ENCODE peak calls at places on chromosome 21, in six cellular contexts. One of them, this sample, is unnamed.

GRCh38 chr21:23853796-23854379 is 1753.4 kb downstream of the MRPL39 start:
- DNase-seq in adipocyte: peak; percentile 74
- DNase-seq in sigmoid colon: no peak
- DNase-seq in body of pancreas: no peak
- DNase-seq in H54: no peak
- DNase-seq in hepatocyte: peak; percentile 19
- DNase-seq in this sample: no peak

GRCh38 chr21:36402339-36402738 is 17.1 kb downstream of the CHAF1B start:
- DNase-seq in sigmoid colon: no peak
- DNase-seq in hepatocyte: no peak
- DNase-seq in H54: no peak
- DNase-seq in body of pancreas: no peak
- DNase-seq in adipocyte: no peak
- DNase-seq in this sample: no peak

GRCh38 chr21:45323487-45324380 is 36.0 kb upstream of the POFUT2 start:
- DNase-seq in sigmoid colon: peak; percentile 62
- DNase-seq in H54: no peak
- DNase-seq in adipocyte: no peak
- DNase-seq in hepatocyte: no peak
- DNase-seq in body of pancreas: peak; percentile 41
- DNase-seq in this sample: no peak

GRCh38 chr21:33761104-33762036 is 119.1 kb downstream of the ITSN1 start:
- DNase-seq in hepatocyte: peak; percentile 79
- DNase-seq in body of pancreas: no peak
- DNase-seq in H54: peak; percentile 77
- DNase-seq in sigmoid colon: no peak
- DNase-seq in adipocyte: peak; percentile 94
- DNase-seq in this sample: no peak

GRCh38 chr21:14707265-14708020 is 161.3 kb upstream of the SAMSN1 start:
- DNase-seq in body of pancreas: no peak
- DNase-seq in H54: no peak
- DNase-seq in sigmoid colon: no peak
- DNase-seq in hepatocyte: no peak
- DNase-seq in adipocyte: no peak
- DNase-seq in this sample: no peak

GRCh38 chr21:42579456-42580075 is 65.9 kb downstream of the SLC37A1 start:
- DNase-seq in hepatocyte: no peak
- DNase-seq in sigmoid colon: peak; percentile 63
- DNase-seq in H54: no peak
- DNase-seq in body of pancreas: no peak
- DNase-seq in adipocyte: no peak
- DNase-seq in this sample: no peak

GRCh38 chr21:45997495-45998275 is 16.1 kb downstream of the COL6A1 start:
- DNase-seq in sigmoid colon: peak; percentile 66
- DNase-seq in adipocyte: no peak
- DNase-seq in H54: no peak
- DNase-seq in body of pancreas: peak; percentile 9
- DNase-seq in hepatocyte: no peak
- DNase-seq in this sample: no peak

GRCh38 chr21:16942703-16943102 is 570.1 kb upstream of the CXADR start:
- DNase-seq in sigmoid colon: no peak
- DNase-seq in adipocyte: peak; percentile 18
- DNase-seq in hepatocyte: peak; percentile 42
- DNase-seq in H54: no peak
- DNase-seq in body of pancreas: no peak
- DNase-seq in this sample: no peak

GRCh38 chr21:38474124-38474523 is 24.2 kb downstream of the ERG start:
- DNase-seq in body of pancreas: no peak
- DNase-seq in adipocyte: no peak
- DNase-seq in H54: no peak
- DNase-seq in hepatocyte: no peak
- DNase-seq in sigmoid colon: no peak
- DNase-seq in this sample: no peak

GRCh38 chr21:46427516-46427915 is 31.2 kb upstream of the DIP2A start:
- DNase-seq in hepatocyte: no peak
- DNase-seq in adipocyte: no peak
- DNase-seq in body of pancreas: no peak
- DNase-seq in H54: no peak
- DNase-seq in sigmoid colon: no peak
- DNase-seq in this sample: no peak

GRCh38 chr21:40706806-40707205 is 140.2 kb downstream of the DSCAM start:
- DNase-seq in body of pancreas: no peak
- DNase-seq in adipocyte: peak; percentile 47
- DNase-seq in H54: no peak
- DNase-seq in sigmoid colon: no peak
- DNase-seq in hepatocyte: no peak
- DNase-seq in this sample: no peak

GRCh38 chr21:43282358-43283120 is 113.7 kb downstream of the CRYAA start:
- DNase-seq in body of pancreas: no peak
- DNase-seq in H54: no peak
- DNase-seq in hepatocyte: no peak
- DNase-seq in adipocyte: no peak
- DNase-seq in sigmoid colon: no peak
- DNase-seq in this sample: no peak

GRCh38 chr21:17660449-17660848 is 47.7 kb upstream of the BTG3 start:
- DNase-seq in hepatocyte: peak; percentile 17
- DNase-seq in body of pancreas: no peak
- DNase-seq in H54: no peak
- DNase-seq in sigmoid colon: no peak
- DNase-seq in adipocyte: peak; percentile 67
- DNase-seq in this sample: no peak

GRCh38 chr21:45309069-45309521 is 21.4 kb upstream of the POFUT2 start:
- DNase-seq in adipocyte: peak; percentile 59
- DNase-seq in hepatocyte: peak; percentile 76
- DNase-seq in H54: peak; percentile 84
- DNase-seq in sigmoid colon: peak; percentile 89
- DNase-seq in body of pancreas: peak; percentile 63
- DNase-seq in this sample: no peak

GRCh38 chr21:38440746-38441145 is 57.5 kb downstream of the ERG start:
- DNase-seq in hepatocyte: peak; percentile 42
- DNase-seq in sigmoid colon: no peak
- DNase-seq in body of pancreas: no peak
- DNase-seq in adipocyte: peak; percentile 63
- DNase-seq in H54: peak; percentile 51
- DNase-seq in this sample: no peak

GRCh38 chr21:38272215-38272614 is 15.4 kb downstream of the KCNJ15 start:
- DNase-seq in adipocyte: no peak
- DNase-seq in body of pancreas: no peak
- DNase-seq in sigmoid colon: no peak
- DNase-seq in H54: no peak
- DNase-seq in hepatocyte: no peak
- DNase-seq in this sample: no peak

GRCh38 chr21:44793269-44794030 is 8.2 kb downstream of the UBE2G2 start:
- DNase-seq in adipocyte: peak; percentile 80
- DNase-seq in body of pancreas: peak; percentile 65
- DNase-seq in sigmoid colon: no peak
- DNase-seq in hepatocyte: peak; percentile 83
- DNase-seq in H54: peak; percentile 53
- DNase-seq in this sample: peak; percentile 47

This sample was measured in prostate gland.